ENCODE peak calls at places on chromosome 12, in seven cellular contexts. One of them, this sample, is unnamed.
A peak's percentile ranks its signal among the peaks of the same experiment; 100 is the strongest.

GRCh38 chr12:120462099-120462640 is 7.4 kb downstream of the SRSF9 start:
- DNase-seq in HFFc6: no peak
- DNase-seq in heart right ventricle: no peak
- DNase-seq in breast epithelium: no peak
- DNase-seq in left lung: no peak
- DNase-seq in fibroblast of lung: no peak
- DNase-seq in fibroblast of the aortic adventitia: no peak
- DNase-seq in this sample: no peak

GRCh38 chr12:132596016-132596415 is 14.4 kb downstream of the LRCOL1 start:
- DNase-seq in fibroblast of lung: peak; percentile 27
- DNase-seq in heart right ventricle: no peak
- DNase-seq in fibroblast of the aortic adventitia: peak; percentile 39
- DNase-seq in left lung: no peak
- DNase-seq in breast epithelium: no peak
- DNase-seq in HFFc6: peak; percentile 30
- DNase-seq in this sample: no peak

GRCh38 chr12:116759783-116760581 is 21.9 kb downstream of the RNFT2 start:
- DNase-seq in fibroblast of lung: no peak
- DNase-seq in HFFc6: no peak
- DNase-seq in breast epithelium: no peak
- DNase-seq in left lung: no peak
- DNase-seq in heart right ventricle: peak; percentile 42
- DNase-seq in fibroblast of the aortic adventitia: peak; percentile 51
- DNase-seq in this sample: no peak

GRCh38 chr12:53726946-53727309 is 324 bp downstream of the CALCOCO1 start:
- DNase-seq in fibroblast of the aortic adventitia: peak; percentile 34
- DNase-seq in left lung: no peak
- DNase-seq in fibroblast of lung: peak; percentile 40
- DNase-seq in heart right ventricle: no peak
- DNase-seq in HFFc6: no peak
- DNase-seq in breast epithelium: no peak
- DNase-seq in this sample: no peak

GRCh38 chr12:12333980-12334709 is 15.9 kb downstream of the MANSC1 start:
- DNase-seq in HFFc6: peak; percentile 28
- DNase-seq in heart right ventricle: peak; percentile 51
- DNase-seq in left lung: peak; percentile 52
- DNase-seq in fibroblast of the aortic adventitia: peak; percentile 49
- DNase-seq in fibroblast of lung: peak; percentile 47
- DNase-seq in breast epithelium: no peak
- DNase-seq in this sample: no peak

GRCh38 chr12:54364413-54364812 is at the start of gene GPR84:
- DNase-seq in HFFc6: no peak
- DNase-seq in heart right ventricle: no peak
- DNase-seq in fibroblast of lung: no peak
- DNase-seq in breast epithelium: no peak
- DNase-seq in fibroblast of the aortic adventitia: no peak
- DNase-seq in left lung: no peak
- DNase-seq in this sample: no peak

GRCh38 chr12:86712425-86712843 is 456.2 kb upstream of the MGAT4C start:
- DNase-seq in breast epithelium: no peak
- DNase-seq in heart right ventricle: no peak
- DNase-seq in fibroblast of the aortic adventitia: peak; percentile 99
- DNase-seq in fibroblast of lung: peak; percentile 99
- DNase-seq in left lung: no peak
- DNase-seq in HFFc6: peak; percentile 96
- DNase-seq in this sample: no peak

GRCh38 chr12:42056130-42056529 is 88.5 kb downstream of the GXYLT1 start:
- DNase-seq in heart right ventricle: no peak
- DNase-seq in breast epithelium: no peak
- DNase-seq in left lung: no peak
- DNase-seq in HFFc6: no peak
- DNase-seq in fibroblast of the aortic adventitia: no peak
- DNase-seq in fibroblast of lung: no peak
- DNase-seq in this sample: no peak

GRCh38 chr12:131939007-131939406 is 9.9 kb downstream of the PUS1 start:
- DNase-seq in fibroblast of the aortic adventitia: no peak
- DNase-seq in heart right ventricle: no peak
- DNase-seq in left lung: peak; percentile 17
- DNase-seq in HFFc6: no peak
- DNase-seq in breast epithelium: no peak
- DNase-seq in fibroblast of lung: no peak
- DNase-seq in this sample: no peak

GRCh38 chr12:20264608-20265114 is 103.7 kb upstream of the PDE3A start:
- DNase-seq in HFFc6: no peak
- DNase-seq in fibroblast of the aortic adventitia: peak; percentile 11
- DNase-seq in heart right ventricle: no peak
- DNase-seq in breast epithelium: no peak
- DNase-seq in fibroblast of lung: no peak
- DNase-seq in left lung: no peak
- DNase-seq in this sample: no peak

GRCh38 chr12:56084958-56085543 is 5.1 kb downstream of the ERBB3 start:
- DNase-seq in breast epithelium: no peak
- DNase-seq in left lung: no peak
- DNase-seq in fibroblast of lung: no peak
- DNase-seq in heart right ventricle: no peak
- DNase-seq in HFFc6: no peak
- DNase-seq in fibroblast of the aortic adventitia: no peak
- DNase-seq in this sample: no peak

GRCh38 chr12:130364578-130364977 is 26.9 kb downstream of the PIWIL1 start:
- DNase-seq in breast epithelium: no peak
- DNase-seq in fibroblast of the aortic adventitia: no peak
- DNase-seq in HFFc6: no peak
- DNase-seq in fibroblast of lung: no peak
- DNase-seq in left lung: no peak
- DNase-seq in heart right ventricle: no peak
- DNase-seq in this sample: no peak

GRCh38 chr12:92987362-92987761 is 58.3 kb upstream of the EEA1 start:
- DNase-seq in fibroblast of the aortic adventitia: peak; percentile 93
- DNase-seq in breast epithelium: no peak
- DNase-seq in HFFc6: peak; percentile 84
- DNase-seq in left lung: no peak
- DNase-seq in fibroblast of lung: peak; percentile 89
- DNase-seq in heart right ventricle: no peak
- DNase-seq in this sample: no peak

GRCh38 chr12:124654666-124655316 is 87.4 kb upstream of the NCOR2 start:
- DNase-seq in fibroblast of lung: no peak
- DNase-seq in breast epithelium: peak; percentile 70
- DNase-seq in heart right ventricle: peak; percentile 80
- DNase-seq in fibroblast of the aortic adventitia: no peak
- DNase-seq in HFFc6: no peak
- DNase-seq in left lung: peak; percentile 77
- DNase-seq in this sample: no peak

GRCh38 chr12:69341328-69341727 is 6.9 kb upstream of the LYZ start:
- DNase-seq in left lung: peak; percentile 47
- DNase-seq in fibroblast of lung: no peak
- DNase-seq in HFFc6: no peak
- DNase-seq in fibroblast of the aortic adventitia: no peak
- DNase-seq in breast epithelium: no peak
- DNase-seq in heart right ventricle: no peak
- DNase-seq in this sample: no peak

GRCh38 chr12:52155048-52155868 is 36.6 kb downstream of the KRT80 start:
- DNase-seq in left lung: no peak
- DNase-seq in breast epithelium: no peak
- DNase-seq in fibroblast of lung: peak; percentile 59
- DNase-seq in HFFc6: peak; percentile 55
- DNase-seq in heart right ventricle: peak; percentile 14
- DNase-seq in fibroblast of the aortic adventitia: peak; percentile 59
- DNase-seq in this sample: no peak

GRCh38 chr12:13592063-13592942 is 389.1 kb downstream of the GRIN2B start:
- DNase-seq in fibroblast of lung: no peak
- DNase-seq in left lung: no peak
- DNase-seq in heart right ventricle: no peak
- DNase-seq in breast epithelium: no peak
- DNase-seq in HFFc6: no peak
- DNase-seq in fibroblast of the aortic adventitia: peak; percentile 2
- DNase-seq in this sample: no peak

GRCh38 chr12:60594035-60594711 is 998.3 kb downstream of the SLC16A7 start:
- DNase-seq in left lung: no peak
- DNase-seq in heart right ventricle: no peak
- DNase-seq in fibroblast of the aortic adventitia: no peak
- DNase-seq in fibroblast of lung: no peak
- DNase-seq in HFFc6: no peak
- DNase-seq in breast epithelium: no peak
- DNase-seq in this sample: no peak

GRCh38 chr12:69151254-69151751 is 88.1 kb upstream of the CPSF6 start:
- DNase-seq in fibroblast of lung: peak; percentile 16
- DNase-seq in heart right ventricle: no peak
- DNase-seq in breast epithelium: no peak
- DNase-seq in fibroblast of the aortic adventitia: peak; percentile 57
- DNase-seq in HFFc6: no peak
- DNase-seq in left lung: no peak
- DNase-seq in this sample: no peak

GRCh38 chr12:114163766-114164165 is 197.6 kb upstream of the RBM19 start:
- DNase-seq in fibroblast of the aortic adventitia: peak; percentile 16
- DNase-seq in left lung: no peak
- DNase-seq in fibroblast of lung: peak; percentile 68
- DNase-seq in heart right ventricle: no peak
- DNase-seq in breast epithelium: no peak
- DNase-seq in HFFc6: peak; percentile 98
- DNase-seq in this sample: no peak

GRCh38 chr12:1681493-1681807 is 9.4 kb upstream of the ADIPOR2 start:
- DNase-seq in HFFc6: no peak
- DNase-seq in left lung: no peak
- DNase-seq in fibroblast of the aortic adventitia: no peak
- DNase-seq in breast epithelium: no peak
- DNase-seq in heart right ventricle: no peak
- DNase-seq in fibroblast of lung: no peak
- DNase-seq in this sample: no peak

GRCh38 chr12:97075583-97076268 is 168.7 kb downstream of the NEDD1 start:
- DNase-seq in fibroblast of lung: no peak
- DNase-seq in HFFc6: no peak
- DNase-seq in heart right ventricle: no peak
- DNase-seq in breast epithelium: no peak
- DNase-seq in fibroblast of the aortic adventitia: no peak
- DNase-seq in left lung: no peak
- DNase-seq in this sample: no peak

GRCh38 chr12:116130431-116130830 is 147.1 kb downstream of the MED13L start:
- DNase-seq in fibroblast of the aortic adventitia: peak; percentile 73
- DNase-seq in breast epithelium: no peak
- DNase-seq in HFFc6: peak; percentile 33
- DNase-seq in heart right ventricle: no peak
- DNase-seq in left lung: no peak
- DNase-seq in fibroblast of lung: no peak
- DNase-seq in this sample: no peak

GRCh38 chr12:26651566-26652188 is 181.3 kb downstream of the ITPR2 start:
- DNase-seq in breast epithelium: no peak
- DNase-seq in fibroblast of lung: peak; percentile 78
- DNase-seq in fibroblast of the aortic adventitia: peak; percentile 85
- DNase-seq in left lung: no peak
- DNase-seq in heart right ventricle: no peak
- DNase-seq in HFFc6: peak; percentile 61
- DNase-seq in this sample: no peak
- TF ChIP-seq CTCF in breast epithelium: peak; percentile 73
- TF ChIP-seq CTCF in fibroblast of lung: peak; percentile 85
- TF ChIP-seq CTCF in fibroblast of the aortic adventitia: peak; percentile 77
- TF ChIP-seq CTCF in left lung: peak; percentile 51
- TF ChIP-seq CTCF in heart right ventricle: peak; percentile 87
- TF ChIP-seq CTCF in HFFc6: peak; percentile 96
- TF ChIP-seq CTCF in this sample: peak; percentile 87

GRCh38 chr12:34033628-34034296 is 11.5 kb downstream of the ALG10 start:
- DNase-seq in fibroblast of lung: peak; percentile 62
- DNase-seq in fibroblast of the aortic adventitia: peak; percentile 56
- DNase-seq in left lung: no peak
- DNase-seq in heart right ventricle: no peak
- DNase-seq in breast epithelium: no peak
- DNase-seq in HFFc6: peak; percentile 36
- DNase-seq in this sample: no peak
- TF ChIP-seq CTCF in fibroblast of lung: peak; percentile 48
- TF ChIP-seq CTCF in fibroblast of the aortic adventitia: peak; percentile 60
- TF ChIP-seq CTCF in left lung: peak; percentile 35
- TF ChIP-seq CTCF in heart right ventricle: peak; percentile 61
- TF ChIP-seq CTCF in breast epithelium: peak; percentile 41
- TF ChIP-seq CTCF in HFFc6: peak; percentile 88
- TF ChIP-seq CTCF in this sample: peak; percentile 78

DNA sequence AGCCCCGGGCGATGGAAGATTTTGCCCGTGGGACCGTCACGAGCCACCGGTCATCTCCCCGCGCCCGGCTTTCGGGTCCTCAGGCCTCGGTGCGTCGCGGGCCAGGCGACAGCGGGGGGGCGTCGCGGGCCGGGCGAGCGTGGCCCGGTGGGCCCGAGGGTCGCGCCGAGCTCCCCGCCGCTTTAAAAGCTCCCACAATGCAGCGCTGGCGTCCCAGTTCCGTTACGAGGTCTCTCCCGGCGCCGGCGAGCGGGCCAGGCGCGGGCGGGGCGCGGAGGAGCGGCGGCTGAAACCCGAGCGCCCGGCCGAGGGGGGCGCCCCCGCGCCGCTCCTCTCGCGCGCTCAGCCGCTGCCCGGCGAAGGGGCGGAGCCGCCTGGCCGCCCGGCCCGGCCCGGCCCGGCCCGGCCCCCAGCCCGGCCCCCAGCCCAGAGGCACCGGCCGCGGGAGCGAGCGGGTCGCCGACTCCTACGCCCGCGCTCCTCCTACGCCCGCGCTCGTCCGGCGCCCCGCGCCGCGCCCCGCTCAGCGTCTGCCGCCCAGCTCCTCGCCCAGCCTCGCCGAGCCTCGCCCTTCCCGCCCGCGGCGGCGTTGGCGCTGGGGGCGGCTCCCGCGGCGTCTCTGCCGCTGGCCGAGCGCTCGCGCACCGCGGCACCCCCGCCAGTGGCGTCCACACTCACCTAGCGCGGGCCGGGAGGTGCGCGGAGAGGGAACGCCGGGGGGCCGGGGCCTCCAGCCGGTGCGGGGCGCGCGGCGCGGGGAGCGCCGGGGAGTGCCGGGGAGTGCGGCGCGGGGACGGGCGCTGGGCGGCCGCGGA is at the start of gene RASSF8:
- DNase-seq in left lung: peak; percentile 70
- DNase-seq in fibroblast of lung: peak; percentile 73
- DNase-seq in heart right ventricle: peak; percentile 83
- DNase-seq in fibroblast of the aortic adventitia: peak; percentile 69
- DNase-seq in HFFc6: peak; percentile 48
- DNase-seq in breast epithelium: peak; percentile 53
- DNase-seq in this sample: peak; percentile 81
- TF ChIP-seq CTCF in left lung: no peak
- TF ChIP-seq CTCF in fibroblast of lung: no peak
- TF ChIP-seq CTCF in heart right ventricle: no peak
- TF ChIP-seq CTCF in fibroblast of the aortic adventitia: no peak
- TF ChIP-seq CTCF in HFFc6: peak; percentile 34
- TF ChIP-seq CTCF in breast epithelium: no peak
- TF ChIP-seq CTCF in this sample: no peak

DNA sequence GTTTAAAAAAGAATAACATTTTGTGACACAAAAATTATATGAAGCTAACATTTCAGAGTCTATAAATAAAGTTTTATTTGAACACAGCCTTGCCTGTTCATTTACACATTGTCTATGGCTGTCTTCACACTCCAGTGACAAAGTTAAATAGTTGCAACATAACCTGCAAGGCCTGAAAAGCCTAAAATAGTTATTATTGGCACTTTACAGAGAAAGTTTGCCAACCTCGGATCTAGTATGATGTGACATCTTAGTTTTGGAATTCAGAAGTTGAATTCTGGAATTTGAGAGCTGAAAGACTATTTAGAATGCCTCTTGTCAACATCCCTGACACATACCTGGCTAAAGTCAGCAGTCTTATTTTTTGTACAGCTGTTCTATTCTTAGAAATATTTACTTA is 68.3 kb downstream of the DYRK2 start:
- DNase-seq in fibroblast of lung: no peak
- DNase-seq in breast epithelium: no peak
- DNase-seq in left lung: no peak
- DNase-seq in heart right ventricle: no peak
- DNase-seq in HFFc6: peak; percentile 27
- DNase-seq in fibroblast of the aortic adventitia: peak; percentile 91
- DNase-seq in this sample: no peak
- TF ChIP-seq CTCF in fibroblast of lung: no peak
- TF ChIP-seq CTCF in breast epithelium: no peak
- TF ChIP-seq CTCF in left lung: no peak
- TF ChIP-seq CTCF in heart right ventricle: no peak
- TF ChIP-seq CTCF in HFFc6: no peak
- TF ChIP-seq CTCF in fibroblast of the aortic adventitia: no peak
- TF ChIP-seq CTCF in this sample: no peak

This sample was measured in type B pancreatic cell.